ENCODE peak calls at places on chromosome 1, in six cellular contexts. C is PC-9, H is astrocyte of the spinal cord, M is tibial artery, N is cardiac fibroblast, Z is fibroblast of pulmonary artery. B is an unnamed sample.

GRCh38 chr1:169138866-169139670 is 32.6 kb downstream of the ATP1B1 start:
- DNase-seq in Z (no peak), N (no peak), M (no peak), C (no peak), H (no peak), B (no peak)

GRCh38 chr1:176994926-176995596 is 169.5 kb downstream of the ASTN1 start:
- DNase-seq in Z (peak; percentile 25), N (peak; percentile 1), C (no peak), M (no peak), H (no peak), B (no peak)

GRCh38 chr1:231036416-231036815 is 3.6 kb downstream of the FAM89A start:
- DNase-seq in M (no peak), Z (peak; percentile 30), N (no peak), H (no peak), C (no peak), B (no peak)

GRCh38 chr1:53362851-53363642 is 35.2 kb upstream of the LRP8 start:
- DNase-seq in Z (no peak), C (no peak), N (no peak), H (no peak), M (peak; percentile 7), B (no peak)

GRCh38 chr1:56468472-56468871 is 110.9 kb downstream of the PLPP3 start:
- DNase-seq in M (no peak), C (no peak), N (no peak), H (no peak), Z (no peak), B (no peak)

GRCh38 chr1:150186789-150187559 is 37.3 kb downstream of the PLEKHO1 start:
- DNase-seq in N (peak; percentile 84), C (peak; percentile 56), M (no peak), Z (peak; percentile 62), H (peak; percentile 69), B (no peak)

GRCh38 chr1:71014110-71014509 is 33.5 kb downstream of the PTGER3 start:
- DNase-seq in M (no peak), N (peak; percentile 8), H (peak; percentile 5), C (no peak), Z (peak; percentile 7), B (no peak)

GRCh38 chr1:6329392-6329791 is 64.2 kb downstream of the ACOT7 start:
- DNase-seq in C (no peak), H (peak; percentile 29), Z (peak; percentile 52), N (no peak), M (no peak), B (no peak)

GRCh38 chr1:206802401-206802800 is 30.1 kb upstream of the IL10 start:
- DNase-seq in H (no peak), N (peak; percentile 45), M (no peak), C (peak; percentile 34), Z (no peak), B (no peak)

GRCh38 chr1:153967109-153967999 is at the start of gene CREB3L4:
- DNase-seq in M (peak; percentile 94), N (peak; percentile 99), C (peak; percentile 92), H (peak; percentile 98), Z (peak; percentile 99), B (peak; percentile 96)

GRCh38 chr1:236018885-236019453 is 45.9 kb downstream of the NID1 start:
- DNase-seq in N (peak; percentile 91), H (no peak), C (no peak), M (peak; percentile 92), Z (peak; percentile 89), B (peak; percentile 93)

GRCh38 chr1:237685553-237685952 is 205.2 kb downstream of the ZP4 start:
- DNase-seq in N (no peak), Z (no peak), M (no peak), C (no peak), H (no peak), B (no peak)

GRCh38 chr1:246165826-246166709 is 341.0 kb downstream of the SMYD3 start:
- DNase-seq in N (no peak), Z (no peak), M (no peak), C (no peak), H (no peak), B (no peak)

GRCh38 chr1:10528066-10529014 is 53.6 kb downstream of the PEX14 start:
- DNase-seq in M (no peak), Z (peak; percentile 83), H (peak; percentile 87), N (peak; percentile 90), C (peak; percentile 86), B (peak; percentile 83)

GRCh38 chr1:165543651-165544452 is at the start of gene LRRC52:
- DNase-seq in C (no peak), M (no peak), H (no peak), Z (no peak), N (no peak), B (peak; percentile 61)

GRCh38 chr1:163410073-163410522 is 88.3 kb downstream of the NUF2 start:
- DNase-seq in M (peak; percentile 25), N (peak; percentile 77), C (peak; percentile 36), H (peak; percentile 70), Z (peak; percentile 71), B (no peak)

GRCh38 chr1:75672528-75673393 is 51.7 kb upstream of the ACADM start:
- DNase-seq in Z (peak; percentile 77), H (peak; percentile 84), C (peak; percentile 82), M (no peak), N (peak; percentile 87), B (no peak)

GRCh38 chr1:118842462-118843201 is 145.5 kb downstream of the TBX15 start:
- DNase-seq in Z (no peak), H (no peak), M (no peak), C (peak; percentile 8), N (no peak), B (no peak)

GRCh38 chr1:2389644-2390043 is 1.7 kb downstream of the MORN1 start:
- DNase-seq in Z (no peak), C (no peak), M (no peak), H (no peak), N (no peak), B (peak; percentile 29)

GRCh38 chr1:204254031-204254661 is 40.4 kb upstream of the GOLT1A start:
- DNase-seq in Z (peak; percentile 81), C (peak; percentile 90), H (no peak), M (peak; percentile 92), N (peak; percentile 67), B (peak; percentile 89)

GRCh38 chr1:84370831-84371394 is 27.4 kb upstream of the DNASE2B start:
- DNase-seq in Z (peak; percentile 64), C (no peak), M (no peak), N (peak; percentile 86), H (peak; percentile 79), B (no peak)

GRCh38 chr1:12615916-12616708 is 1.9 kb downstream of the DHRS3 start:
- DNase-seq in Z (peak; percentile 44), C (peak; percentile 59), N (peak; percentile 55), M (peak; percentile 80), H (no peak), B (peak; percentile 91)

GRCh38 chr1:938711-939504 is 15.2 kb downstream of the SAMD11 start:
- DNase-seq in M (no peak), Z (no peak), H (no peak), N (no peak), C (no peak), B (no peak)

GRCh38 chr1:939511-940107 is 15.9 kb downstream of the SAMD11 start:
- DNase-seq in H (no peak), C (no peak), M (no peak), N (no peak), Z (no peak), B (no peak)

GRCh38 chr1:937521-937920 is 13.8 kb downstream of the SAMD11 start:
- DNase-seq in N (no peak), Z (no peak), C (no peak), M (no peak), H (no peak), B (no peak)

GRCh38 chr1:936865-937264 is 13.1 kb downstream of the SAMD11 start:
- DNase-seq in H (no peak), N (no peak), Z (no peak), C (no peak), M (no peak), B (no peak)

DNA sequence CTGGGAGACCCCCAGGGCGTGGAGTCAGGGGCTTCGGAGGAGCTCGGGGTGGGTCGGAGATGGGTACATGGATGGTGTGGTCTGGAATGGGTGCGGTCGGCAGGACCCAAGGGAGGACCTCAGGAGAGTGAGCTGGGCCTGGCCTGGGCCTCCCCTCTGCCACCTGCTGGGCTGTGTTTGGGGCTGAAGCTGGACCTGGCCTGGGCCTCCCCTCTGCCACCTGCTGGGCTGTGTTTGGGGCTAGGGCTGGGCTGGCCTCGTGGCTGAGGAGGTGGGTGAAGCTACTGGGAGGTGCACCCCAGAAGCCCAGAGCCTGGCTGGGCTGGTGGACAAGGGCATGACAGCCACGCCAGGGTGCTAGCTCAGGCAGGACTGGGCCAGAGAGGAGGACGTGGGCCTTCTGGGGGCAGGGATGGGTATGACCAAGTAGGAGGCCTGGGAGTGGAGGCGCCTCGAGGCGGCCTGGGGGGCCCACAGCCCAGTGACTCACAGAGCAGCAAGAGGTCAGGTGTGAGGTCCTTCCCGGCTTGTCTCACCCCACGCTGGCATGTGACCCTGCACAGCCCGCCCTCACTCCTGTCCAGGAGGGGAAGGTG is 14.5 kb downstream of the SAMD11 start:
- DNase-seq in H (peak; percentile 29), M (no peak), C (peak; percentile 58), Z (peak; percentile 32), N (peak; percentile 31), B (no peak)
- TF ChIP-seq CTCF in H (peak; percentile 46), M (peak; percentile 27), C (peak; percentile 63), Z (peak; percentile 45), N (peak; percentile 58), B (peak; percentile 42)

GRCh38 chr1:8423702-8424538 is 106.0 kb downstream of the SLC45A1 start:
- DNase-seq in C (no peak), N (peak; percentile 59), Z (peak; percentile 52), H (peak; percentile 76), M (peak; percentile 58), B (peak; percentile 74)
- TF ChIP-seq CTCF in C (no peak), N (no peak), Z (no peak), H (no peak), M (peak; percentile 21), B (no peak)

DNA sequence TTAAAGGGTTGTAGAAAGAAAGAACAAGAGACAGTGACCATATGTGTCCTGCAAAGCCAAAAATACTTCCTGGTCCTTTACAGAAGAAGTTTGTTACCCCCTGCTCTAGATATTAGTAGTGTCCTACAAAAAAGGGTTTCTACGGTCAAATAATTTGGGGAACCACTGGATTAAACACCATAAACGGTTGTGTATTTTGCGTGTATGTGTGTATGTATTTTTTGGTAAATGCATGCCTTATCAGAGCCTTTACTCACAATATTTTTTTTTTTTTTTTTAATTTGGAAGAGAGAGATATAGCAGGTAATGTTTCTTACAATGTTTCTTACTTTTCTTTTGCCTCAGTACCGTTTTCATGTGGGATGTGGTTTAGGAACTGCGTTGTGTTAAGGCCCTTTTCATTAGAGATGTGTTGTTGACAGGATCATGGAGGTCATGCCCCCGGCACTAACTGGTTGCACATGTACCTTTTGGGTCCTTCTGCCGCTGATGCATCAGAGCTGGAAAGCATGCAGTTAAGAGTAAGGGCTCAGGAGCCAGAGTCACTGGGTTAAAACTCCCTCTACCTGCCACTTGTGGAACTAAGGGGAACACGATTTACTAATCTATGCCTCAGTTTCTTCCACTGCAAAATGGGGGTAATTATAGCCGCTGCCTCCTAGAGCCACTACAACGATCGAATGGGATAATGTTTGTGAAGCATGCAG is 234.6 kb upstream of the KAZN start:
- DNase-seq in N (no peak), Z (no peak), C (no peak), H (no peak), M (no peak), B (no peak)
- TF ChIP-seq CTCF in N (no peak), Z (no peak), C (no peak), H (peak; percentile 19), M (no peak), B (no peak)

DNA sequence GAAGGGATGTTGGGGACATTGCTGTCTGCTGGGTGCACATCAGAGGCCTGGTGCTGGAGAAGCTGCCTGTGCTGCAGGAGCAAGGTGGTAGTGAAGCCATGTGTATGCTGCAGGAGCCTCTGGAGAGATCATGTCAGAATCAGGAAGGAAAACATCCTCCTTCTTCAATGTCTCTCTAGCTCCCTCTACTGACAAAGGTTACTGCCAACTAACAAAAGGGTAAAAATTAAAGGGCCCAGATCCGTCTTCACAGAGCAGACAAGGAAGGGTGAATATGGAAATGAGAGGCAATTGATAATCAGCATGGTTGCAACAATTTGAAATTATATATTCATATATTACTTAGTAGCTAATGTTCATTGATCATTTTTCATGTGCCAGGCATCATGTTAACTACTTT is 32.2 kb downstream of the FAM177B start:
- DNase-seq in C (no peak), M (no peak), Z (no peak), H (no peak), N (no peak), B (no peak)
- TF ChIP-seq CTCF in C (peak; percentile 43), M (no peak), Z (no peak), H (no peak), N (no peak), B (no peak)